ENCODE peak calls at places on chromosomes 5 and 9, in nine cellular contexts. S, M, H, N, Z, E, B, F and V are unnamed samples.

GRCh38 chr9:9774471-9774870 is 838.3 kb downstream of the PTPRD start:
- DNase-seq in S (no peak), F (no peak), Z (no peak), N (no peak), E (no peak), H (no peak), M (no peak), B (no peak), V (no peak)

GRCh38 chr5:140611020-140611521 is 21.9 kb downstream of the CD14 start:
- DNase-seq in S (peak; percentile 43), E (no peak), M (peak; percentile 63), Z (peak; percentile 71), H (no peak), N (no peak), F (no peak), B (no peak), V (no peak)

GRCh38 chr9:129270205-129270604 is 92.1 kb upstream of the IER5L start:
- DNase-seq in Z (no peak), E (no peak), F (no peak), H (no peak), M (no peak), S (no peak), N (no peak), B (no peak), V (no peak)

GRCh38 chr9:136806631-136807201 is 1.0 kb upstream of the RABL6 start:
- DNase-seq in E (peak; percentile 27), B (peak; percentile 57), N (no peak), S (no peak), F (no peak), M (no peak), H (no peak), Z (no peak), V (no peak)

GRCh38 chr9:109759584-109759983 is 20.4 kb upstream of the PALM2AKAP2 start:
- DNase-seq in F (no peak), M (no peak), S (no peak), N (no peak), Z (no peak), E (no peak), H (no peak), B (no peak), V (no peak)

GRCh38 chr9:88691811-88692210 is 156.8 kb downstream of the NXNL2 start:
- DNase-seq in M (peak; percentile 18), Z (peak; percentile 28), N (no peak), S (no peak), E (no peak), H (no peak), B (no peak), F (no peak), V (no peak)

GRCh38 chr9:96293481-96293880 is 8.5 kb downstream of the HSD17B3 start:
- DNase-seq in M (peak; percentile 36), H (no peak), F (no peak), N (no peak), B (no peak), E (no peak), S (no peak), Z (no peak), V (no peak)

GRCh38 chr5:56026863-56027300 is 32.1 kb upstream of the IL6ST start:
- DNase-seq in N (no peak), B (no peak), E (no peak), H (peak; percentile 91), S (no peak), F (no peak), Z (peak; percentile 89), M (peak; percentile 86), V (no peak)

GRCh38 chr5:124996023-124996763 is 249.8 kb upstream of the ZNF608 start:
- DNase-seq in N (no peak), F (peak; percentile 82), E (no peak), H (no peak), S (no peak), Z (peak; percentile 10), B (no peak), M (no peak), V (no peak)

GRCh38 chr9:137016436-137016835 is 11.6 kb downstream of the ABCA2 start:
- DNase-seq in S (no peak), M (no peak), Z (no peak), N (no peak), F (no peak), E (no peak), B (no peak), H (no peak), V (no peak)

GRCh38 chr5:132234684-132235062 is 7.0 kb upstream of the P4HA2 start:
- DNase-seq in N (no peak), M (no peak), H (no peak), Z (no peak), E (peak; percentile 9), S (no peak), F (no peak), B (peak; percentile 27), V (no peak)

GRCh38 chr9:123990427-123990826 is 21.1 kb upstream of the LHX2 start:
- DNase-seq in F (no peak), B (no peak), E (no peak), Z (no peak), H (no peak), N (no peak), M (no peak), S (no peak), V (no peak)

GRCh38 chr9:123090198-123090896 is 56.9 kb downstream of the GPR21 start:
- DNase-seq in M (peak; percentile 69), Z (peak; percentile 68), F (no peak), S (no peak), H (peak; percentile 4), N (no peak), E (no peak), B (no peak), V (no peak)

GRCh38 chr9:107931071-107931715 is 441.6 kb upstream of the KLF4 start:
- DNase-seq in B (no peak), F (no peak), Z (no peak), M (no peak), H (no peak), N (no peak), E (no peak), S (no peak), V (no peak)

GRCh38 chr5:81393430-81393782 is 528 bp downstream of the ACOT12 start:
- DNase-seq in M (no peak), N (no peak), Z (no peak), F (no peak), B (no peak), E (no peak), S (no peak), H (no peak), V (no peak)
- TF ChIP-seq CTCF in M (no peak), N (no peak), Z (no peak), F (peak; percentile 33), B (no peak), E (peak; percentile 30), S (no peak), H (no peak), V (no peak)

DNA sequence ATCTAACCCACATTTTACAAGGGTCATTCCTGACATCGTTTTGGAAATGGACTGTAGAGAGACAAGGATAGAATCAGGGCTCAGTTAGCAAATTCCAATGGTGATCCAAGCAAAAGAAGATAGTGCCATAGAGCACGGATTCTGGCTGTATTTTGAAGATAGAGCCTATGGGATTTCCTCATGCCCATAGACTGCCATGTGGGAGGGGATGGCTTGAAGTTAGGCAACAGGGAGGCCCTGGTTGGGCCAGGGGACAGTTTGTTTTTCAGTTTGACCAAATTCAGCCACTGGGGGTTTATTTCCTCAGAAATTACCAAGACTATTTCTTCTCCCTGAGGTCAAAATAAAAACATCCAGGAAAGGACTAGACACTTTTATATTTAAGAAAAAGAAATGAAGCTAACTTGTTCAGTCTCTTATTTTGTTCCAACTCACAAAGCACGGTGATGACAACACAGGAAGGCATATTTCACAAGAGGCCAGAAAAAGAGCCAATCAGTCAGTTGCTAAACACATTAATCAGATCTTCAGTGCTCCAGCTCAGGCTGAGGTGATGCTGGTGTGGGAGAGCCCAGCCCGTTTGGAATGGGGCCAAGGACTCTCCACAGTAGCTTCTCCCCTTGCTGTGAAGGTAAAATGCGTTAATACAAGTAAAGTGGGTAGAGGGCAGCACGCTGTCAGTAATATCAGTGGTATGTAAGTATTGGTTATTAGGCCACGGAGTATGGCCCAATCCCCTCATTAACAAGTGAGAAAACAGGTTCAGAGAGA is 4.4 kb upstream of the DCTN4 start:
- DNase-seq in E (no peak), M (peak; percentile 96), F (no peak), B (no peak), S (no peak), N (no peak), H (peak; percentile 41), Z (peak; percentile 92), V (no peak)
- TF ChIP-seq CTCF in E (no peak), M (no peak), F (no peak), B (no peak), S (no peak), N (no peak), H (no peak), Z (no peak), V (no peak)

GRCh38 chr9:100697339-100697738 is 119.5 kb downstream of the CAVIN4 start:
- DNase-seq in N (no peak), H (no peak), E (no peak), F (no peak), S (no peak), Z (no peak), M (no peak), B (no peak), V (no peak)
- TF ChIP-seq CTCF in N (no peak), H (no peak), E (no peak), F (no peak), S (no peak), Z (no peak), M (no peak), B (no peak), V (no peak)

GRCh38 chr9:120869726-120870125 is 7.3 kb downstream of the PHF19 start:
- DNase-seq in N (no peak), Z (no peak), E (no peak), F (no peak), M (no peak), B (no peak), H (no peak), S (no peak), V (no peak)

GRCh38 chr9:120869360-120869687 is 7.7 kb downstream of the PHF19 start:
- DNase-seq in M (no peak), Z (no peak), N (no peak), B (no peak), E (no peak), S (no peak), H (no peak), F (no peak), V (no peak)

GRCh38 chr9:120868339-120868675 is 8.7 kb downstream of the PHF19 start:
- DNase-seq in H (peak; percentile 58), S (no peak), B (no peak), F (no peak), Z (peak; percentile 74), M (peak; percentile 81), E (no peak), N (no peak), V (no peak)

GRCh38 chr9:120867676-120868338 is 9.2 kb downstream of the PHF19 start:
- DNase-seq in B (no peak), F (no peak), N (no peak), M (no peak), H (no peak), Z (no peak), E (no peak), S (no peak), V (no peak)

GRCh38 chr9:120868676-120869359 is 8.2 kb downstream of the PHF19 start:
- DNase-seq in E (peak; percentile 99), F (peak; percentile 98), N (peak; percentile 93), B (peak; percentile 100), H (peak; percentile 93), M (peak; percentile 97), Z (peak; percentile 87), S (peak; percentile 92), V (peak; percentile 90)
- TF ChIP-seq CTCF in E (peak; percentile 60), F (peak; percentile 55), N (peak; percentile 42), B (peak; percentile 56), H (peak; percentile 72), M (peak; percentile 50), Z (peak; percentile 61), S (no peak), V (peak; percentile 42)

GRCh38 chr9:32351845-32352244 is 32.6 kb upstream of the ACO1 start:
- DNase-seq in S (no peak), E (peak; percentile 79), Z (no peak), B (no peak), H (no peak), F (peak; percentile 66), N (no peak), M (peak; percentile 5), V (no peak)
- TF ChIP-seq CTCF in S (no peak), E (peak; percentile 66), Z (peak; percentile 29), B (no peak), H (peak; percentile 22), F (peak; percentile 51), N (no peak), M (peak; percentile 23), V (peak; percentile 25)